ENCODE peak calls at places on chromosomes 5 and 9, in seven cellular contexts. Y, M, G, D, E, H and T are unnamed samples.
A peak's percentile ranks its signal among the peaks of the same experiment; 100 is the strongest.

GRCh38 chr9:21381752-21382339 is 3.4 kb downstream of the IFNA2 start:
- DNase-seq in Y (no peak), M (no peak), G (no peak), D (no peak), E (no peak), H (no peak), T (no peak)

GRCh38 chr5:4144608-4145007 is 549.0 kb downstream of the IRX1 start:
- DNase-seq in Y (no peak), M (no peak), G (no peak), D (no peak), E (no peak), H (no peak), T (no peak)

GRCh38 chr5:6108540-6108848 is 269.9 kb downstream of the MED10 start:
- DNase-seq in Y (no peak), M (no peak), G (no peak), D (no peak), E (no peak), H (no peak), T (no peak)

GRCh38 chr5:38707352-38708324 is 138.2 kb upstream of the OSMR start:
- DNase-seq in Y (no peak), M (no peak), G (no peak), D (no peak), E (peak; percentile 51), H (no peak), T (no peak)

GRCh38 chr9:133354766-133355165 is 1.5 kb downstream of the SURF1 start:
- DNase-seq in Y (no peak), M (no peak), G (no peak), D (no peak), E (no peak), H (no peak), T (no peak)

GRCh38 chr5:16787278-16787677 is 148.8 kb downstream of the MYO10 start:
- DNase-seq in Y (no peak), M (no peak), G (peak; percentile 49), D (no peak), E (no peak), H (no peak), T (no peak)

GRCh38 chr9:101536938-101537337 is 3.3 kb downstream of the RNF20 start:
- DNase-seq in Y (no peak), M (no peak), G (no peak), D (peak; percentile 51), E (no peak), H (no peak), T (no peak)

GRCh38 chr9:98967680-98968079 is 24.0 kb downstream of the COL15A1 start:
- DNase-seq in Y (no peak), M (no peak), G (no peak), D (no peak), E (no peak), H (no peak), T (no peak)

GRCh38 chr9:91583996-91584395 is 160.4 kb upstream of the NFIL3 start:
- DNase-seq in Y (no peak), M (no peak), G (no peak), D (no peak), E (no peak), H (no peak), T (no peak)

GRCh38 chr5:101153526-101153925 is 250.4 kb upstream of the ST8SIA4 start:
- DNase-seq in Y (no peak), M (no peak), G (no peak), D (no peak), E (no peak), H (no peak), T (no peak)

GRCh38 chr5:71783891-71784290 is 64.8 kb downstream of the CARTPT start:
- DNase-seq in Y (no peak), M (no peak), G (no peak), D (no peak), E (no peak), H (no peak), T (no peak)

GRCh38 chr9:114248274-114248673 is 74.6 kb upstream of the ORM1 start:
- DNase-seq in Y (no peak), M (no peak), G (no peak), D (no peak), E (no peak), H (no peak), T (no peak)

GRCh38 chr5:56019306-56020272 is 24.8 kb upstream of the IL6ST start:
- DNase-seq in Y (no peak), M (no peak), G (no peak), D (peak; percentile 40), E (no peak), H (no peak), T (no peak)

GRCh38 chr5:141773779-141774531 is 91.9 kb upstream of the ARAP3 start:
- DNase-seq in Y (no peak), M (no peak), G (no peak), D (no peak), E (no peak), H (no peak), T (no peak)

GRCh38 chr5:141767671-141768070 is 85.6 kb upstream of the ARAP3 start:
- DNase-seq in Y (no peak), M (no peak), G (no peak), D (no peak), E (no peak), H (no peak), T (no peak)

GRCh38 chr5:141771562-141771961 is 89.5 kb upstream of the ARAP3 start:
- DNase-seq in Y (no peak), M (no peak), G (no peak), D (no peak), E (no peak), H (no peak), T (no peak)

GRCh38 chr5:141771031-141771430 is 89.0 kb upstream of the ARAP3 start:
- DNase-seq in Y (no peak), M (no peak), G (no peak), D (peak; percentile 33), E (no peak), H (no peak), T (no peak)

DNA sequence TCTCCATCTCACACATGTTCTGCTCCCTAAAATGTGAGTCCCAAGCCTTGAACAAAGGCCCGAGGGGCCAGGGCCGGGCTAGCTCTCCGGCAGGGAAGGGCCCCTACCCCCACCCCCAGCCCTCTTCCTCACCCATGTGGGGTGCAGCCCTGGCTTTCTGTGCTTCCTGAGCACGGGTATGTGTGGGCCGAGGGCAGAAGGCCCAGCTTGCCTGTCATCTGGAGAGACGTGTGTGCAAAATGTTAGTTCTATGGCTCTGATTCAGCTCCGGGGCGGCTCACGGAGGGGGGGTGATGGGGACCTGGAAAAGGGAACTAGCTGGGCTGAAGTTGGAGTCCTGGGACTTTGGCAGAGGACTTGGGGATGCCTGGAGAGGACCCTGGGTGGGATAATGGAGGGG is 90.3 kb upstream of the ARAP3 start:
- DNase-seq in Y (no peak), M (no peak), G (no peak), D (peak; percentile 45), E (no peak), H (no peak), T (no peak)
- H3K9me3 ChIP-seq in Y (no peaks in the 10 kb centered on the region), M (no peaks in the 10 kb centered on the region), G (no peaks in the 10 kb centered on the region), D (peaks cover 2% of the 10 kb centered on the region), E (no peaks in the 10 kb centered on the region), H (no peaks in the 10 kb centered on the region), T (no peaks in the 10 kb centered on the region)

GRCh38 chr9:72790934-72791333 is 161.9 kb downstream of the ALDH1A1 start:
- DNase-seq in Y (no peak), M (no peak), G (no peak), D (no peak), E (no peak), H (no peak), T (no peak)

GRCh38 chr9:72791436-72791835 is 161.4 kb downstream of the ALDH1A1 start:
- DNase-seq in Y (no peak), M (no peak), G (no peak), D (no peak), E (no peak), H (no peak), T (no peak)

GRCh38 chr9:72788966-72789365 is 163.9 kb downstream of the ALDH1A1 start:
- DNase-seq in Y (no peak), M (no peak), G (no peak), D (no peak), E (no peak), H (no peak), T (no peak)

GRCh38 chr9:72789915-72790314 is 162.9 kb downstream of the ALDH1A1 start:
- DNase-seq in Y (no peak), M (no peak), G (no peak), D (no peak), E (no peak), H (no peak), T (no peak)

DNA sequence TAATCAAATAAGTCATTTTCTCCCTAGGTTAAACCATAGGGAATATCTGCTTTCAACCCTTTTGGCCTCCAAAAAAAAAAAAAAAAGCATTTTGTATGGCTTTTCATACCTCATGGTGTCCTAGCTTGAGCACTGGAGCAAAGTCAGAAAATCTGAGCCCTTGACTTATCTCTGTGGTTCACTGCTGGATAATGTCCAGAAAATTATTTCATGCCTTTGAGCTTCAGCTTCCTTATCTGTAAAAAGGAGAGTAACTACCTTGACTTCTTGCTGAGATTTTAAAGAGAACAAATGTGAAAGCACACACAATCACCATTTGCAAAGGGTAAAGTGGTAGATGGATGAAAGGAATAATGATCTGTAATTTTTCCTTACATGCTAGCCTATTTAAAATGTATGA is 165.9 kb downstream of the ALDH1A1 start:
- DNase-seq in Y (no peak), M (no peak), G (no peak), D (no peak), E (no peak), H (no peak), T (no peak)
- H3K4me1 ChIP-seq in Y (no peaks in the 10 kb centered on the region), M (no peaks in the 10 kb centered on the region), G (no peaks in the 10 kb centered on the region), D (no peaks in the 10 kb centered on the region), E (no peaks in the 10 kb centered on the region), H (peaks cover 4% of the 10 kb centered on the region), T (no peaks in the 10 kb centered on the region)

DNA sequence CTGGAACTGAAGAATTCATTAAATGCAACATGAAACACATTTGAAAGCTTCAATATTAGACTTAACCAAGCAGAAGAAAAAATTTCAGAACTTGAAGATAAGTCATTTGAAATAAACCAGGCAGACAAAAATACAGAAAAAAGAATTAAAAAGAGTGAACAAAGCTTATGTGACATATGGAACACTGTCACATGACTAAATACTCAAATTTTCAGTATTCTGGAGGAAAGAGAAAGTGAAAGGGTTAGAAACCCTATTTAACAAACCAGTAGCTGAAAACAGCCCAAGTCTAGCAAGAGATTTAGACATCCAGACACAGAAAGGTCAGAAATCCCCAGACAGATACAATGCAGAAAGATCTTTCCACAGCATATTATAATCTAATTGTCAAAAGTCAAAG is 37.1 kb upstream of the SH3TC2 start:
- DNase-seq in Y (no peak), M (no peak), G (no peak), D (no peak), E (no peak), H (no peak), T (no peak)
- H3K9me3 ChIP-seq in Y (peaks cover 16% of the 10 kb centered on the region), M (peaks cover 8% of the 10 kb centered on the region), G (no peaks in the 10 kb centered on the region), D (peaks cover 3% of the 10 kb centered on the region), E (peaks cover 5% of the 10 kb centered on the region), H (peaks cover 4% of the 10 kb centered on the region), T (no peaks in the 10 kb centered on the region)

GRCh38 chr9:136009516-136009915 is 48.3 kb upstream of the UBAC1 start:
- DNase-seq in Y (no peak), M (no peak), G (no peak), D (no peak), E (no peak), H (peak; percentile 37), T (no peak)

GRCh38 chr9:136007906-136008692 is 46.9 kb upstream of the UBAC1 start:
- DNase-seq in Y (no peak), M (no peak), G (no peak), D (peak; percentile 88), E (no peak), H (no peak), T (no peak)

GRCh38 chr9:136010176-136010575 is 49.0 kb upstream of the UBAC1 start:
- DNase-seq in Y (no peak), M (no peak), G (no peak), D (no peak), E (no peak), H (peak; percentile 42), T (no peak)

GRCh38 chr9:136007276-136007675 is 46.1 kb upstream of the UBAC1 start:
- DNase-seq in Y (no peak), M (no peak), G (no peak), D (peak; percentile 10), E (no peak), H (no peak), T (no peak)

GRCh38 chr9:136008693-136008997 is 47.5 kb upstream of the UBAC1 start:
- DNase-seq in Y (no peak), M (no peak), G (no peak), D (no peak), E (no peak), H (no peak), T (no peak)
- H3K4me1 ChIP-seq in Y (peaks cover 26% of the 10 kb centered on the region), M (peaks cover 9% of the 10 kb centered on the region), G (no peaks in the 10 kb centered on the region), D (peaks cover 25% of the 10 kb centered on the region), E (peaks cover 17% of the 10 kb centered on the region), H (no peaks in the 10 kb centered on the region), T (no peaks in the 10 kb centered on the region)